ENCODE peak calls at places on chromosome 20, in eight cellular contexts. G is stomach; P is SJSA1; X is activated effector memory CD4-positive, alpha-beta T cell treated with anti-CD3 and anti-CD28 coated beads, Interleukin-2, amount 50 U/mL, for 16 hours; C is stimulated activated CD8-positive, alpha-beta memory T cell treated with anti-CD3 and anti-CD28 coated beads, Interleukin-12 subunit alpha, Interleukin-12 subunit beta, amount 100 ng/mL, for 1 hour; D is HS-5; E is GM20000; B is stimulated activated CD4-positive, alpha-beta T cell treated with anti-CD3 and anti-CD28 coated beads, Interleukin-4, amount 100 ng/mL, for 24 hours. V is an unnamed sample.
A peak's percentile ranks its signal among the peaks of the same experiment; 100 is the strongest.

GRCh38 chr20:53642196-53643030 is 48.8 kb upstream of the ZNF217 start:
- DNase-seq in G (peak; percentile 58), C (no peak), P (peak; percentile 73), D (peak; percentile 95), B (peak; percentile 42), E (no peak), X (peak; percentile 72), V (no peak)

GRCh38 chr20:18831830-18832229 is 18.2 kb downstream of the SCP2D1 start:
- DNase-seq in G (no peak), X (no peak), C (no peak), B (no peak), P (no peak), E (no peak), D (no peak), V (no peak)

GRCh38 chr20:64066984-64067605 is 4.1 kb downstream of the TCEA2 start:
- DNase-seq in D (no peak), B (no peak), E (no peak), P (no peak), C (no peak), G (no peak), X (no peak), V (no peak)

GRCh38 chr20:45497971-45498494 is 17.4 kb downstream of the SPINT3 start:
- DNase-seq in E (no peak), P (no peak), D (no peak), X (no peak), B (no peak), C (no peak), G (no peak), V (no peak)

GRCh38 chr20:62350098-62350628 is 16.9 kb downstream of the LAMA5 start:
- DNase-seq in E (no peak), C (no peak), D (no peak), P (no peak), X (no peak), B (no peak), G (peak; percentile 58), V (no peak)

GRCh38 chr20:19027971-19028370 is 184.5 kb upstream of the SLC24A3 start:
- DNase-seq in D (no peak), B (no peak), E (no peak), C (no peak), G (no peak), P (peak; percentile 9), X (no peak), V (no peak)

GRCh38 chr20:47558699-47559098 is 57.0 kb downstream of the NCOA3 start:
- DNase-seq in C (no peak), G (no peak), B (no peak), E (no peak), P (no peak), X (no peak), D (no peak), V (no peak)

GRCh38 chr20:4985658-4986057 is 15.7 kb downstream of the SLC23A2 start:
- DNase-seq in G (no peak), C (no peak), D (no peak), X (no peak), P (no peak), B (no peak), E (no peak), V (no peak)

GRCh38 chr20:1440024-1440423 is 26.6 kb downstream of the NSFL1C start:
- DNase-seq in X (no peak), B (no peak), G (no peak), P (no peak), E (no peak), C (no peak), D (no peak), V (peak; percentile 31)

GRCh38 chr20:25511183-25511582 is 74.1 kb downstream of the NINL start:
- DNase-seq in P (no peak), X (no peak), E (no peak), G (no peak), D (no peak), B (no peak), C (no peak), V (no peak)

GRCh38 chr20:50913976-50914375 is 17.3 kb downstream of the ADNP start:
- DNase-seq in E (no peak), G (no peak), C (no peak), D (peak; percentile 99), P (no peak), B (peak; percentile 24), X (no peak), V (no peak)

GRCh38 chr20:36098364-36098763 is 56.2 kb upstream of the EPB41L1 start:
- DNase-seq in X (no peak), C (no peak), B (no peak), E (peak; percentile 56), P (no peak), D (peak; percentile 69), G (peak; percentile 57), V (no peak)

GRCh38 chr20:58131111-58131510 is 97.3 kb downstream of the ANKRD60 start:
- DNase-seq in B (no peak), G (no peak), P (peak; percentile 75), X (no peak), E (no peak), D (no peak), C (no peak), V (no peak)

GRCh38 chr20:25509084-25509483 is 76.2 kb downstream of the NINL start:
- DNase-seq in B (no peak), P (no peak), C (no peak), E (no peak), D (no peak), G (no peak), X (no peak), V (no peak)

GRCh38 chr20:62097881-62098407 is 24.3 kb upstream of the LSM14B start:
- DNase-seq in G (no peak), C (no peak), D (no peak), B (no peak), E (no peak), X (no peak), P (no peak), V (no peak)

GRCh38 chr20:61830956-61831355 is 234.7 kb downstream of the TAF4 start:
- DNase-seq in D (no peak), P (no peak), C (no peak), B (no peak), X (no peak), E (no peak), G (no peak), V (no peak)

GRCh38 chr20:3765171-3765887 is 2.2 kb downstream of the ADISSP start:
- DNase-seq in G (no peak), E (no peak), C (no peak), D (no peak), X (no peak), B (no peak), P (no peak), V (no peak)

GRCh38 chr20:59560588-59561227 is 43.6 kb upstream of the PHACTR3 start:
- DNase-seq in C (no peak), P (no peak), D (no peak), G (no peak), E (peak; percentile 63), B (no peak), X (peak; percentile 58), V (no peak)

GRCh38 chr20:32004963-32005362 is 5.3 kb upstream of the CCM2L start:
- DNase-seq in X (no peak), G (no peak), E (no peak), C (no peak), D (no peak), P (no peak), B (no peak), V (no peak)

V was measured in NCI-H510A treated with DMSO at 0.1 percent for 48 hours.